ENCODE peak calls at places on chromosomes 13 and 19, in seven cellular contexts. C is B cell, T is tibial artery, O is AG04450, E is psoas muscle, M is AG09309, I is astrocyte. X is an unnamed sample.

GRCh38 chr13:20803180-20803965 is 29.6 kb upstream of the EEF1AKMT1 start:
- DNase-seq in M (no peak), O (no peak), T (no peak), C (no peak), E (no peak), I (no peak), X (no peak)

GRCh38 chr19:18194554-18195238 is 1.7 kb downstream of the MPV17L2 start:
- DNase-seq in M (no peak), C (peak; percentile 68), O (no peak), E (no peak), I (peak; percentile 51), T (no peak), X (no peak)

GRCh38 chr13:23254506-23254905 is 73.7 kb downstream of the SGCG start:
- DNase-seq in O (no peak), T (no peak), M (no peak), C (no peak), E (no peak), I (no peak), X (no peak)

GRCh38 chr13:29464105-29464679 is 131.3 kb downstream of the SLC7A1 start:
- DNase-seq in O (no peak), M (no peak), E (no peak), C (no peak), T (no peak), I (no peak), X (no peak)

GRCh38 chr13:97191143-97191542 is 31.0 kb upstream of the MBNL2 start:
- DNase-seq in I (no peak), C (no peak), M (no peak), E (no peak), O (no peak), T (no peak), X (no peak)

GRCh38 chr19:17687857-17688784 is at the start of gene UNC13A:
- DNase-seq in I (no peak), E (peak; percentile 47), O (no peak), C (no peak), T (no peak), M (no peak), X (peak; percentile 86)

GRCh38 chr19:4760285-4760650 is 31.3 kb upstream of the FEM1A start:
- DNase-seq in I (no peak), O (no peak), M (no peak), E (no peak), T (no peak), C (no peak), X (no peak)

GRCh38 chr13:73367886-73368285 is 309.1 kb downstream of the KLF5 start:
- DNase-seq in O (no peak), C (no peak), M (no peak), I (no peak), E (no peak), T (no peak), X (no peak)

GRCh38 chr13:87656311-87656710 is 14.9 kb upstream of the SLITRK5 start:
- DNase-seq in E (no peak), T (no peak), M (no peak), I (peak; percentile 76), O (no peak), C (no peak), X (no peak)

GRCh38 chr19:50922316-50922853 is 11.2 kb upstream of the KLK4 start:
- DNase-seq in M (peak; percentile 24), O (peak; percentile 43), I (peak; percentile 25), T (peak; percentile 28), C (peak; percentile 88), E (peak; percentile 44), X (peak; percentile 83)

GRCh38 chr13:77846173-77846572 is 72.5 kb downstream of the EDNRB start:
- DNase-seq in E (no peak), M (no peak), O (no peak), T (no peak), I (no peak), C (no peak), X (no peak)

GRCh38 chr19:42242512-42243409 is at the start of gene GSK3A:
- DNase-seq in E (peak; percentile 99), T (peak; percentile 99), C (peak; percentile 97), O (peak; percentile 99), M (peak; percentile 97), I (peak; percentile 99), X (peak; percentile 95)

GRCh38 chr13:51721485-51721884 is 82.5 kb downstream of the DHRS12 start:
- DNase-seq in T (no peak), M (no peak), C (no peak), O (no peak), E (peak; percentile 23), I (no peak), X (no peak)

GRCh38 chr19:46753420-46754155 is 7.3 kb upstream of the STRN4 start:
- DNase-seq in E (peak; percentile 40), I (no peak), C (peak; percentile 73), T (peak; percentile 46), M (no peak), O (no peak), X (no peak)

GRCh38 chr19:17205237-17206140 is 9.7 kb upstream of the USE1 start:
- DNase-seq in T (no peak), I (no peak), C (peak; percentile 63), E (no peak), O (no peak), M (no peak), X (no peak)

GRCh38 chr19:18788782-18789421 is 2.2 kb downstream of the COMP start:
- DNase-seq in O (no peak), C (no peak), I (no peak), M (no peak), E (no peak), T (no peak), X (no peak)

GRCh38 chr19:45462174-45462573 is 5.6 kb upstream of the FOSB start:
- DNase-seq in C (no peak), O (no peak), M (no peak), E (no peak), T (no peak), I (no peak), X (no peak)

GRCh38 chr13:59883885-59884284 is 279.8 kb downstream of the DIAPH3 start:
- DNase-seq in T (no peak), M (no peak), C (no peak), I (no peak), O (no peak), E (no peak), X (no peak)

DNA sequence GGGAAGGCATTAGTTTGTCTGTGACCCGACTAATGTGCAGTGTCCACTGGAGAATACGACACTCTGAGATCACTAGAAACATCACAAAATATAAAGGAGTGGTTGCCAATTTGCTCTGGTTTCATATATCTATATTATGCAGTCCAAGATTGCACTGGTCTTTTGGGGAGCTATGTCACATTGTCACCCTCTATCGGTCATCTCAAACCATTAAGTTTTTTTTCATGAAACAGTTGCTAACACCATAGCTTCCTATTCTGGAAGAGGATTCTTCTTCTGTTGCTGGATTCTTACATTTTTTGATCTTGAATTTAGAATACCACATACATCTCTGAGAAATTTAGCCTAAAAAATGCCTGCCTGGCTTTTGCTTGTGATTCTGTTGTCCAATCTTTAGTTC is 168.6 kb downstream of the LACC1 start:
- DNase-seq in O (no peak), C (no peak), E (no peak), M (no peak), I (no peak), T (no peak), X (no peak)
- TF ChIP-seq CTCF in O (peak; percentile 46), C (no peak), E (no peak), M (peak; percentile 27), I (no peak), T (no peak), X (no peak)

DNA sequence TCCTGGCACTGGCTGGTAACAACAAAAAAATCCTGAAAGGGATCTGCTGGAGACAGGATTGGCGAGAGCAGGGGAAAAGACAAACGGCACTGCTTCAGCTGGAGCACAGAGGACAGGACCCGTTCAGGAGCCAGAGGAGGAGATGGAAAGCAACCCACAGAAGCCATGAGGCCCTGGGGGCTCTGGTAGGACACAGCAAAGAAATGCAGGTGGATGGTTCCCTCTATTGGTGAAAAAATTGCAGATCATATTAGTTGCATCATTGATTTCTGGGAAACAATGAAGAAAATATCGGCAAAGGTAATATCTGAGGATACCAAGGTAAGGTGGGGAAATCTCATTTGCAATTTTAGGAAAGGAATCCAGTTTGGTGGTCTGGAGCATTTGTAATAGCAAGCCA is 25.7 kb upstream of the TPP2 start:
- DNase-seq in I (no peak), O (no peak), T (no peak), M (no peak), E (no peak), C (no peak), X (no peak)
- TF ChIP-seq CTCF in I (no peak), O (peak; percentile 11), T (no peak), M (peak; percentile 11), E (no peak), C (no peak), X (no peak)

GRCh38 chr19:39843919-39844793 is 2.0 kb downstream of the FBL start:
- DNase-seq in O (peak; percentile 15), I (peak; percentile 16), C (no peak), T (no peak), E (no peak), M (no peak), X (no peak)

GRCh38 chr19:39845172-39845571 is 1.0 kb downstream of the FBL start:
- DNase-seq in C (no peak), M (no peak), T (no peak), O (no peak), E (no peak), I (no peak), X (no peak)

GRCh38 chr19:39846678-39847486 is 703 bp upstream of the FBL start:
- DNase-seq in O (no peak), T (no peak), E (no peak), I (no peak), C (no peak), M (no peak), X (no peak)

GRCh38 chr19:39846176-39846677 is at the start of gene FBL:
- DNase-seq in E (peak; percentile 97), O (peak; percentile 75), I (peak; percentile 64), T (peak; percentile 93), C (peak; percentile 96), M (peak; percentile 46), X (peak; percentile 98)

GRCh38 chr19:39845621-39846175 is 481 bp downstream of the FBL start:
- DNase-seq in M (no peak), I (no peak), C (no peak), T (no peak), O (no peak), E (no peak), X (peak; percentile 53)
- TF ChIP-seq CTCF in M (no peak), I (no peak), C (no peak), T (no peak), O (peak; percentile 31), E (no peak), X (no peak)

GRCh38 chr19:33379151-33379829 is 5.8 kb downstream of the CEBPG start:
- DNase-seq in E (no peak), T (no peak), M (no peak), C (no peak), I (no peak), O (no peak), X (no peak)
- TF ChIP-seq CTCF in E (no peak), T (no peak), M (no peak), C (no peak), I (no peak), O (no peak), X (no peak)